ENCODE peak calls at places on chromosomes 1 and 21, in nine cellular contexts. Z, N, V, L, Q, J, C, Y and S are unnamed samples.

GRCh38 chr1:209428241-209428921 is 155.1 kb upstream of the CAMK1G start:
- DNase-seq in Y (no peak), L (no peak), N (peak), J (no peak), V (no peak), Z (no peak), C (no peak), Q (no peak), S (no peak)

GRCh38 chr1:169894424-169895145 is 889 bp upstream of the SCYL3 start:
- DNase-seq in L (no peak), J (no peak), Q (no peak), V (no peak), Y (no peak), C (no peak), Z (no peak), N (no peak), S (peak)

GRCh38 chr1:231951399-231951798 is 324.8 kb downstream of the DISC1 start:
- DNase-seq in J (no peak), L (no peak), Q (no peak), V (no peak), C (no peak), Y (no peak), Z (no peak), N (peak), S (no peak)

GRCh38 chr21:37220433-37220980 is 46.6 kb downstream of the VPS26C start:
- DNase-seq in C (no peak), J (peak), L (peak), Q (no peak), Y (peak), V (no peak), Z (peak), N (peak), S (peak)

GRCh38 chr1:7745783-7746182 is 25.3 kb upstream of the VAMP3 start:
- DNase-seq in C (no peak), Z (no peak), Y (no peak), Q (no peak), N (peak), J (no peak), V (no peak), L (no peak), S (no peak)

GRCh38 chr21:19011448-19011847 is 607.9 kb upstream of the TMPRSS15 start:
- DNase-seq in N (no peak), L (no peak), Q (no peak), C (no peak), Z (no peak), V (no peak), Y (no peak), J (no peak), S (no peak)

GRCh38 chr1:201112173-201112731 is at the start of gene CACNA1S:
- DNase-seq in Y (no peak), C (no peak), J (no peak), N (no peak), Z (no peak), V (no peak), L (no peak), Q (no peak), S (no peak)

GRCh38 chr21:34986561-34987533 is 62.3 kb downstream of the RUNX1 start:
- DNase-seq in Q (no peak), Z (no peak), L (peak), C (peak), V (no peak), Y (no peak), N (peak), J (peak), S (no peak)

GRCh38 chr21:28633803-28634572 is 358.7 kb downstream of the LTN1 start:
- DNase-seq in Z (no peak), L (no peak), Q (no peak), J (no peak), Y (no peak), C (no peak), V (no peak), N (no peak), S (no peak)

GRCh38 chr1:40299366-40300248 is 17.5 kb downstream of the COL9A2 start:
- DNase-seq in L (no peak), V (no peak), Y (no peak), Z (no peak), N (no peak), J (no peak), Q (no peak), C (no peak), S (no peak)

GRCh38 chr1:16451868-16452528 is 11.5 kb downstream of the NECAP2 start:
- DNase-seq in V (no peak), Y (no peak), L (no peak), Q (no peak), Z (no peak), C (no peak), J (no peak), N (no peak), S (no peak)

GRCh38 chr21:45555557-45556301 is 13.5 kb upstream of the SLC19A1 start:
- DNase-seq in N (peak), J (peak), C (no peak), Q (peak), Y (no peak), Z (no peak), V (peak), L (peak), S (peak)

GRCh38 chr1:46288485-46289133 is 14.8 kb downstream of the LRRC41 start:
- DNase-seq in Z (no peak), V (no peak), L (no peak), N (peak), J (no peak), Y (no peak), C (no peak), Q (no peak), S (no peak)

GRCh38 chr1:231203259-231204057 is 37.6 kb upstream of the GNPAT start:
- DNase-seq in Z (no peak), L (no peak), Y (no peak), C (no peak), J (no peak), N (no peak), Q (no peak), V (no peak), S (no peak)

GRCh38 chr21:39385299-39386145 is 36.6 kb upstream of the HMGN1 start:
- DNase-seq in C (peak), Z (peak), N (peak), Y (peak), J (peak), L (peak), V (peak), Q (peak), S (peak)

GRCh38 chr1:181044449-181044966 is 10.7 kb downstream of the MR1 start:
- DNase-seq in Q (no peak), C (no peak), Z (no peak), Y (no peak), J (peak), V (no peak), N (peak), L (peak), S (no peak)

GRCh38 chr1:225242611-225243010 is 185.2 kb downstream of the LBR start:
- DNase-seq in N (no peak), Z (no peak), Y (no peak), V (no peak), Q (no peak), J (no peak), L (no peak), C (no peak), S (no peak)

GRCh38 chr1:82227696-82228095 is 427.0 kb downstream of the ADGRL2 start:
- DNase-seq in N (peak), Z (no peak), J (no peak), L (no peak), Q (no peak), Y (no peak), C (no peak), V (no peak), S (no peak)

GRCh38 chr1:12031039-12031980 is 12.0 kb downstream of the MIIP start:
- DNase-seq in N (no peak), V (no peak), Z (no peak), C (no peak), J (no peak), L (peak), Q (no peak), Y (no peak), S (no peak)

GRCh38 chr1:43303477-43304286 is 2.9 kb downstream of the TIE1 start:
- DNase-seq in C (no peak), J (no peak), L (no peak), N (no peak), Z (no peak), Y (no peak), Q (no peak), V (no peak), S (no peak)

GRCh38 chr1:212518188-212518951 is 85.7 kb downstream of the NENF start:
- DNase-seq in Y (no peak), L (no peak), Z (no peak), V (peak), C (no peak), J (no peak), N (peak), Q (no peak), S (no peak)

GRCh38 chr1:241225741-241226140 is 131.3 kb downstream of the RGS7 start:
- DNase-seq in C (no peak), N (no peak), Z (no peak), L (no peak), V (no peak), Q (no peak), J (no peak), Y (no peak), S (no peak)